ENCODE peak calls at places on chromosome 3, in seven cellular contexts. E, H, T, Z, J, P and A are unnamed samples.

GRCh38 chr3:123740391-123740822 is 143.7 kb downstream of the MYLK start:
- DNase-seq in E (no peak), H (peak; percentile 54), T (no peak), Z (no peak), J (no peak), P (no peak), A (no peak)

GRCh38 chr3:32685604-32686185 is 707 bp downstream of the CNOT10 start:
- DNase-seq in E (no peak), H (no peak), T (no peak), Z (no peak), J (peak; percentile 41), P (no peak), A (peak; percentile 66)

GRCh38 chr3:162337630-162338029 is 841.0 kb downstream of the OTOL1 start:
- DNase-seq in E (no peak), H (no peak), T (no peak), Z (no peak), J (no peak), P (no peak), A (no peak)

GRCh38 chr3:184765730-184766074 is 46.3 kb upstream of the VPS8 start:
- DNase-seq in E (peak; percentile 8), H (no peak), T (no peak), Z (no peak), J (no peak), P (no peak), A (peak; percentile 66)

GRCh38 chr3:66823010-66823399 is 175.1 kb upstream of the KBTBD8 start:
- DNase-seq in E (no peak), H (no peak), T (no peak), Z (no peak), J (no peak), P (no peak), A (no peak)

GRCh38 chr3:43212914-43213611 is 73.3 kb upstream of the SNRK start:
- DNase-seq in E (no peak), H (no peak), T (no peak), Z (no peak), J (no peak), P (no peak), A (no peak)

GRCh38 chr3:113663324-113663750 is 33.1 kb downstream of the USF3 start:
- DNase-seq in E (no peak), H (no peak), T (no peak), Z (no peak), J (no peak), P (no peak), A (no peak)

GRCh38 chr3:10674593-10674992 is 141.4 kb upstream of the SLC6A11 start:
- DNase-seq in E (no peak), H (no peak), T (no peak), Z (no peak), J (no peak), P (no peak), A (no peak)

GRCh38 chr3:178367817-178368617 is 168.2 kb upstream of the KCNMB2 start:
- DNase-seq in E (no peak), H (no peak), T (no peak), Z (no peak), J (no peak), P (no peak), A (peak; percentile 34)

GRCh38 chr3:46406786-46407611 is at the start of the genes CCR5AS and CCRL2:
- DNase-seq in E (peak; percentile 68), H (peak; percentile 37), T (no peak), Z (peak; percentile 95), J (peak; percentile 37), P (no peak), A (peak; percentile 66)

GRCh38 chr3:112794622-112795172 is 52.0 kb downstream of the CD200R1L start:
- DNase-seq in E (no peak), H (peak; percentile 17), T (no peak), Z (peak; percentile 10), J (no peak), P (peak; percentile 12), A (no peak)

GRCh38 chr3:55491296-55491816 is 4.2 kb upstream of the WNT5A start:
- DNase-seq in E (no peak), H (no peak), T (no peak), Z (no peak), J (no peak), P (no peak), A (peak; percentile 81)

GRCh38 chr3:42020681-42021307 is 58.9 kb upstream of the ULK4 start:
- DNase-seq in E (no peak), H (no peak), T (no peak), Z (no peak), J (no peak), P (no peak), A (peak; percentile 93)

GRCh38 chr3:111751961-111752360 is 107.1 kb upstream of the PHLDB2 start:
- DNase-seq in E (no peak), H (no peak), T (peak; percentile 81), Z (no peak), J (no peak), P (no peak), A (peak; percentile 53)

GRCh38 chr3:64977308-64978100 is 289.7 kb upstream of the ADAMTS9 start:
- DNase-seq in E (no peak), H (no peak), T (no peak), Z (no peak), J (no peak), P (no peak), A (peak; percentile 65)

GRCh38 chr3:63864008-63864871 is 573 bp downstream of the ATXN7 start:
- DNase-seq in E (peak; percentile 70), H (peak; percentile 10), T (no peak), Z (peak; percentile 71), J (peak; percentile 45), P (peak; percentile 32), A (peak; percentile 55)

GRCh38 chr3:8996681-8997121 is 33.4 kb upstream of the RAD18 start:
- DNase-seq in E (peak; percentile 67), H (peak; percentile 46), T (peak; percentile 11), Z (no peak), J (no peak), P (no peak), A (peak; percentile 68)

DNA sequence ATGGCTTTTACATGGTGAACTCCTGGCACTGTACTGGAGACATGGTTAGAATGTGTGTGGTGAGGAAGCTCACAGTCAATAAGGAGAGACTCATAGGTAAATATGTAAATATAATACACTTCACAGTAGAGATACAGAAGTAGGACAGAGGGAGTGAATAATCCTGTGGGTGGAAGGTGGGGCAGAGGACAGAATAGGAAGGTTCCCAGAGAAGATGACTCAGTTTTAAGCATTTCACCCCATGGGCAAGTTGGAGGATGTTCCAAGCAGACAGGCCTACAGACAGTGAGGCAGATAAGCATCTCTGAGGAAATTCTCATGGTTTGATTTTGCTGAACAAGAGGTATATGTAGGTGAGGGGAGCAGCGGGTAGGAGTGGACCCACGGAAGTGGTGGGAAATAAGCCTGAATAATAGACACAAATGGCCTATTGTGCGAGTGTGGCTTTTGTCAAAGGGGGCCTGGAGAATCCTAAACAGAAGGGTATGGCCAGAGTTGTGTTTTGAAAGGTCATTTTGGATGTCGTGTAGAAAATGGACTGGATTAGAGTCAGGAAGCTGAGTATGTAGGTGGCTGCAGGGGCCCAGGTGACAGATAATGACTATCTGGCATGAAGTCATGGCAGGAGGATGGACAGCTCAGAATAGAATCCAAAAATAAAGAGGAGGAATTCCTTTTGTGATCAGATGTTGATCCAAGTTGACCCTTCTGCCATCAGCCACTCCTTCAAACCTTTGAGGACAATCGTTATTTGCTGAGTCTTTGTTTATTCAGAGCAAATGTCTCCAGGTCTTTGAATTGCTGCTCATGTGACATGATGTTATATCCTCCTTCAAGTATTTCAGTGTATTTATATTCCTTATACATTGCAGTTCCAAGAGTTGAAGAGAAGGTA is 97.3 kb upstream of the THRB start:
- DNase-seq in E (no peak), H (no peak), T (no peak), Z (no peak), J (no peak), P (no peak), A (peak; percentile 94)
- H3K4me3 ChIP-seq in E (no peak overlapping the region), H (no peak overlapping the region), T (no peak overlapping the region), Z (no peak overlapping the region), J (no peak overlapping the region), P (no peak overlapping the region), A (no peak overlapping the region)

DNA sequence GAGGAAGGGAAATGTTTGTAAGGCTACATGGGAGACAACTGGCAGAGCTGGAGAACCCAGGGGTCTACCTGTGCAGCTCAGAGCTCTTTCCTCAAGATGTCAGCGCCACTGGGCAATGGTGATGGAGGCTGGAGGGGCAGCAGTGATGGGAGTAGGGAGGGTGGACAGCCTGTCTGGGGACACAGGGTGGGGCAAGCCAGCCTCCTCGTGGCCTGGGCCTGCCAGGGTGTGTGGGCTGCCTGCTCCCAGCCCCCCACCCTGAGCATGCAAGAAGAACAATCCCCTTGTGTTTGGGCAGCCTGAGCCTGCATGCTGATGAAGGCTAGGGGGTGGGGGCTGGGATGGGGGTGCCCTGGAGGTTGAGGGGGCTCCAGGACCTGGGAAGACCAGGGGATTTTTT is 1.2 kb downstream of the PCBP4 start:
- DNase-seq in E (no peak), H (no peak), T (no peak), Z (no peak), J (no peak), P (no peak), A (no peak)
- H3K4me3 ChIP-seq in E (peak overlapping the region; percentile 81), H (no peak overlapping the region), T (peak overlapping the region; percentile 78), Z (no peak overlapping the region), J (no peak overlapping the region), P (peak overlapping the region; percentile 77), A (peak overlapping the region; percentile 87)

DNA sequence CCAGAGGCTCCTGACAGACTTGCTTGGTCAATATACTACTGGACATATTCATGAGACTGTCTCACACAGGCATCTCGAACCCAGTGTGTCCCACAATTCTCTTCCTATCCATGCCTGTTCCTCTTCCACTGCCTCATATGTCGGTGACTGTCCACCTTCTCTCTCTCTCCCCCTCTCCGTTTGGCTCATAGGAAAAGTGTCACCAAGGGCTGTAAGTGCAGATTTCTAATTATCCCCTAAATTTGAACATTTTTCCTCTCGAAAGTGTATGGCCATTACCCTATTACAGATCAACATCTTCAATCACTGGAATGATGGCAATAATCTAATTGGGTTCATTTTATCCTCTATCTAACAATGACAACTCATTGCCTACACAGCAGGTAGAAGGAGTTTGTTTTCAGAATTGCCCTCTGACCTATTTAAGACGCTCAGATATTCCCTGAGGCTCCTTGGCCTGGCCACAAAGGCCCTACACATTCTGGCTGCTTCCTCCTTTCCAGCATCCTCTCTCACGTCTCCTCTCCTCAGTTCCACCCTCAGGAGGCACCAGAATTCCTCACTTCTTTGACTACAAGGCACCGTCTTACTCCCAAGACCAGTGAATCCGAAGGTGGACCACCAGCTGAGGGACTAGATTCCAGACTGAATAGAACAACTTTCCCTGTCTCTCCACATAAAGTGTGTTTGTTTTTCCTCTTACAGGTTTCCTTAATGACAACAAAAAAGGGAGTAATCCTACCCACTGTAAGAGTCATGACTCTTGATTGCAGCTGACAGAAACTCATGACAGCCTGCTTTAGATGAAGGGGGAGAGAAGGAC is 22.2 kb upstream of the MUC20 start:
- DNase-seq in E (no peak), H (no peak), T (no peak), Z (no peak), J (peak; percentile 4), P (no peak), A (no peak)
- H3K4me3 ChIP-seq in E (no peak overlapping the region), H (no peak overlapping the region), T (no peak overlapping the region), Z (no peak overlapping the region), J (no peak overlapping the region), P (no peak overlapping the region), A (no peak overlapping the region)

DNA sequence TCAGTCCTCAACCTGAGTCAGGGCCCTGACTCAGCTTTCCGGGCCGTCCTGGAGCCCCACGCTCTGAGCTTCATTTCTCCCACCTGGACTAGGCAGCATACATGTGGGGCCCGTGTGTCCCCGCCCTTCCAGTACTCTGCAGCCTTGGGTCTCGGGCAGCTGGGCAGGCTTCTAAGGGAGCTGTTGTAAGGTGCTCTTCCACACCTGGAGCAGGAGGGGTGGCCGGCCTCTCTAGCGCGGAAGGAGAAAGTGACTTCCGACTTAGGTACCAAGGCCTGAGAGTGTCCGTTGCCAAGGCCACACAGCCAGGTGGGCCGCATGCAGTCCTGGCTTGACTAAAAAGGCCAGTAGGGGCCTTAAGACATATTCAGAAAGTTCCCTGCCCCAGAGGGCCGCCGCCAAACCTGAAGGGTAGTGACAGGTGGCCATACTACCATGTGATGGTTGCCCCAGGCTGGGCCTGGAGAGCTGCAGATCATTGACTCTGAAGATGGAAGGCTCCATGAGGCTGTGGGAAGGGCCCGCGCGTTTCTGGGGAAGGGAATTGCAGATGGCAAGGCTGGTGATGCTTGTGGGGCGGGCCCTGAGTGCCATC is 9.4 kb upstream of the SEMA3B start:
- DNase-seq in E (no peak), H (no peak), T (no peak), Z (no peak), J (no peak), P (no peak), A (no peak)
- H3K4me3 ChIP-seq in E (peak overlapping the region; percentile 80), H (no peak overlapping the region), T (no peak overlapping the region), Z (no peak overlapping the region), J (peak overlapping the region; percentile 76), P (no peak overlapping the region), A (no peak overlapping the region)